ENCODE peak calls at places on chromosomes 6 and 20, in eight cellular contexts. One of them, this sample, is unnamed.

GRCh38 chr20:2234788-2235187 is 61.0 kb upstream of the TGM3 start:
- DNase-seq in NCI-H2029: no peak
- DNase-seq in neural progenitor cell: peak
- DNase-seq in glutamatergic neuron: peak
- DNase-seq in LoVo: no peak
- DNase-seq in RWPE1: no peak
- DNase-seq in T-helper 9 cell: no peak
- DNase-seq in ureter: no peak
- DNase-seq in this sample: no peak

GRCh38 chr6:163585932-163586437 is 171.5 kb downstream of the QKI start:
- DNase-seq in NCI-H2029: no peak
- DNase-seq in neural progenitor cell: no peak
- DNase-seq in glutamatergic neuron: no peak
- DNase-seq in LoVo: no peak
- DNase-seq in RWPE1: peak
- DNase-seq in T-helper 9 cell: no peak
- DNase-seq in ureter: no peak
- DNase-seq in this sample: peak

GRCh38 chr6:124613050-124613449 is 349.2 kb upstream of the RNF217 start:
- DNase-seq in NCI-H2029: no peak
- DNase-seq in neural progenitor cell: peak
- DNase-seq in glutamatergic neuron: no peak
- DNase-seq in LoVo: no peak
- DNase-seq in RWPE1: no peak
- DNase-seq in T-helper 9 cell: no peak
- DNase-seq in ureter: no peak
- DNase-seq in this sample: no peak

GRCh38 chr20:52001999-52002666 is 189.4 kb downstream of the ZFP64 start:
- DNase-seq in NCI-H2029: no peak
- DNase-seq in neural progenitor cell: no peak
- DNase-seq in glutamatergic neuron: no peak
- DNase-seq in LoVo: peak
- DNase-seq in RWPE1: no peak
- DNase-seq in T-helper 9 cell: no peak
- DNase-seq in ureter: no peak
- DNase-seq in this sample: peak

GRCh38 chr6:147604373-147604772 is 95.9 kb downstream of the SAMD5 start:
- DNase-seq in NCI-H2029: no peak
- DNase-seq in neural progenitor cell: no peak
- DNase-seq in glutamatergic neuron: no peak
- DNase-seq in LoVo: no peak
- DNase-seq in RWPE1: no peak
- DNase-seq in T-helper 9 cell: no peak
- DNase-seq in ureter: no peak
- DNase-seq in this sample: peak

GRCh38 chr6:139539852-139540251 is 165.4 kb upstream of the CITED2 start:
- DNase-seq in NCI-H2029: no peak
- DNase-seq in neural progenitor cell: no peak
- DNase-seq in glutamatergic neuron: no peak
- DNase-seq in LoVo: peak
- DNase-seq in RWPE1: peak
- DNase-seq in T-helper 9 cell: no peak
- DNase-seq in ureter: peak
- DNase-seq in this sample: peak

GRCh38 chr6:43705996-43706395 is 18.4 kb upstream of the MRPS18A start:
- DNase-seq in NCI-H2029: no peak
- DNase-seq in neural progenitor cell: no peak
- DNase-seq in glutamatergic neuron: no peak
- DNase-seq in LoVo: no peak
- DNase-seq in RWPE1: no peak
- DNase-seq in T-helper 9 cell: no peak
- DNase-seq in ureter: no peak
- DNase-seq in this sample: no peak

GRCh38 chr6:116536216-116536621 is 9.3 kb downstream of the TRAPPC3L start:
- DNase-seq in NCI-H2029: peak
- DNase-seq in neural progenitor cell: peak
- DNase-seq in glutamatergic neuron: no peak
- DNase-seq in LoVo: peak
- DNase-seq in RWPE1: peak
- DNase-seq in T-helper 9 cell: no peak
- DNase-seq in ureter: no peak
- DNase-seq in this sample: peak

GRCh38 chr6:52328303-52328662 is 33.7 kb upstream of the PAQR8 start:
- DNase-seq in NCI-H2029: no peak
- DNase-seq in neural progenitor cell: no peak
- DNase-seq in glutamatergic neuron: no peak
- DNase-seq in LoVo: peak
- DNase-seq in RWPE1: no peak
- DNase-seq in T-helper 9 cell: no peak
- DNase-seq in ureter: no peak
- DNase-seq in this sample: no peak

GRCh38 chr6:70375166-70375565 is 38.1 kb upstream of the FAM135A start:
- DNase-seq in NCI-H2029: no peak
- DNase-seq in neural progenitor cell: no peak
- DNase-seq in glutamatergic neuron: no peak
- DNase-seq in LoVo: peak
- DNase-seq in RWPE1: peak
- DNase-seq in T-helper 9 cell: no peak
- DNase-seq in ureter: no peak
- DNase-seq in this sample: no peak

GRCh38 chr6:133093957-133094356 is 147.2 kb upstream of the EYA4 start:
- DNase-seq in NCI-H2029: no peak
- DNase-seq in neural progenitor cell: no peak
- DNase-seq in glutamatergic neuron: no peak
- DNase-seq in LoVo: no peak
- DNase-seq in RWPE1: no peak
- DNase-seq in T-helper 9 cell: no peak
- DNase-seq in ureter: no peak
- DNase-seq in this sample: no peak